ENCODE peak calls at places on chromosome 11, in nine cellular contexts. L is right lobe of liver, T is AG09309, R is AG04450, M is brain microvascular endothelial cell, G is BE2C, Y is GM12865, Q is body of pancreas, E is psoas muscle. Z is an unnamed sample.
A peak's percentile ranks its signal among the peaks of the same experiment; 100 is the strongest.

GRCh38 chr11:2296913-2297622 is 4.7 kb downstream of the C11orf21 start:
- DNase-seq in Y (no peak), L (no peak), R (no peak), Q (peak; percentile 7), M (no peak), G (no peak), T (no peak), E (no peak), Z (no peak)

GRCh38 chr11:35160902-35161585 is 22.1 kb downstream of the CD44 start:
- DNase-seq in E (no peak), R (no peak), T (no peak), M (no peak), L (no peak), Q (no peak), Y (no peak), G (no peak), Z (no peak)

GRCh38 chr11:2940166-2940929 is 11.1 kb upstream of the PHLDA2 start:
- DNase-seq in Y (no peak), E (peak; percentile 55), L (peak; percentile 61), M (no peak), R (no peak), G (no peak), T (no peak), Q (no peak), Z (peak; percentile 52)

GRCh38 chr11:33657757-33658156 is 42.9 kb downstream of the C11orf91 start:
- DNase-seq in E (no peak), R (no peak), L (no peak), M (no peak), Q (no peak), Y (no peak), T (no peak), G (no peak), Z (no peak)

GRCh38 chr11:1869427-1870325 is 16.8 kb downstream of the LSP1 start:
- DNase-seq in M (no peak), G (no peak), Q (no peak), E (peak; percentile 63), R (no peak), L (peak; percentile 50), Y (no peak), T (no peak), Z (no peak)

GRCh38 chr11:4060182-4060923 is 34.2 kb upstream of the RRM1 start:
- DNase-seq in G (no peak), T (no peak), R (no peak), Y (no peak), M (no peak), L (no peak), Q (no peak), E (no peak), Z (no peak)

GRCh38 chr11:78910322-78910721 is 335.7 kb upstream of the NARS2 start:
- DNase-seq in T (no peak), M (no peak), G (no peak), R (no peak), E (no peak), Q (no peak), L (no peak), Y (no peak), Z (no peak)

GRCh38 chr11:113339909-113340569 is 25.7 kb downstream of the TTC12 start:
- DNase-seq in T (no peak), M (no peak), Q (no peak), E (no peak), Y (no peak), L (no peak), G (no peak), R (no peak), Z (no peak)

GRCh38 chr11:134682577-134682976 is 270.5 kb upstream of the B3GAT1 start:
- DNase-seq in Q (no peak), Y (no peak), L (no peak), E (no peak), M (no peak), T (no peak), G (no peak), R (no peak), Z (no peak)

GRCh38 chr11:60927061-60927592 is 2.9 kb downstream of the TMEM132A start:
- DNase-seq in L (no peak), E (no peak), R (no peak), G (no peak), Q (no peak), T (no peak), Y (no peak), M (no peak), Z (no peak)

GRCh38 chr11:10490398-10491232 is 35.6 kb downstream of the AMPD3 start:
- DNase-seq in E (peak; percentile 84), T (peak; percentile 82), G (no peak), L (no peak), M (peak; percentile 91), R (peak; percentile 92), Q (peak; percentile 52), Y (no peak), Z (peak; percentile 100)

GRCh38 chr11:85680897-85681296 is 5.1 kb downstream of the CCDC89 start:
- DNase-seq in R (no peak), M (no peak), G (peak; percentile 27), E (no peak), Q (no peak), T (no peak), L (no peak), Y (peak; percentile 20), Z (no peak)

GRCh38 chr11:128394436-128395089 is 192.8 kb downstream of the ETS1 start:
- DNase-seq in Y (no peak), Q (no peak), E (no peak), L (no peak), G (peak; percentile 52), R (no peak), T (no peak), M (peak; percentile 75), Z (no peak)

GRCh38 chr11:120224872-120225371 is 14.1 kb downstream of the OAF start:
- DNase-seq in M (no peak), L (no peak), R (no peak), Y (no peak), Q (no peak), G (no peak), E (no peak), T (no peak), Z (no peak)

GRCh38 chr11:67410369-67410831 is 5.1 kb upstream of the CARNS1 start:
- DNase-seq in Q (no peak), T (no peak), M (no peak), L (no peak), G (no peak), R (no peak), Y (no peak), E (no peak), Z (no peak)

GRCh38 chr11:67410984-67411784 is 4.3 kb upstream of the CARNS1 start:
- DNase-seq in G (no peak), M (no peak), T (no peak), Y (no peak), R (no peak), E (no peak), L (no peak), Q (no peak), Z (no peak)

GRCh38 chr11:67408437-67409200 is 4.7 kb downstream of the TBC1D10C start:
- DNase-seq in Q (no peak), L (no peak), M (no peak), Y (no peak), E (no peak), T (no peak), G (no peak), R (no peak), Z (no peak)

GRCh38 chr11:67409261-67409666 is 5.4 kb downstream of the TBC1D10C start:
- DNase-seq in M (no peak), Q (no peak), E (no peak), R (no peak), L (no peak), Y (peak; percentile 92), G (no peak), T (no peak), Z (no peak)

DNA sequence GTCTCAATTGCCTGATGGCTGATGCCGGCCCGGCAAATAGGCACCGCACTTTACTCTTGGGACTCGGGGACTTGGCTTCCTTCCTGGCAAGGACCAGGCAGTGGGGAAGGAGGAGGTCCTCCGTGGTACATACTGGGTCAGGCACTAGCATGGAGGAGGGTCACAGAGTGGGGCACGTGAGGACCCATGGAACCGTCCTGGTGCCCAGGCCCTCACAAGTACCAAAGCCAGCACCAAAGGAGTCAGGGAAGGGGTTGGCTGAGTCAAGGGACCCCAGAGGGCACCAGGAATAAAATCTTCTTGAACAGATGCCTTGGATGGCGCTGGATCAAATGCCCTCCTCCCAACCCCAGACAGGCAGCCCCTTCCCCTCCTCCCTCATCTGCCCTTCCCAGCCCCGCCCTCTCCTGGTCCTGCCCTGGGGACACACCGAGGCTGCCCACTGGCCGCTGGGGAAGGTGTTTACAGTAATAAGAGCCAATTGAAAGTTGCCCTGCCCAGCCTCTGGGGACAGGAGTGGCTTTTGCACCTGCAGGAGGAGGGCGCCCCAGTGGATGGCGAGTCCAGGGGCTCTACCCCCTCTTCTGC is 5.6 kb upstream of the CARNS1 start:
- DNase-seq in Y (peak; percentile 78), G (no peak), L (no peak), T (no peak), R (no peak), E (no peak), Q (peak; percentile 53), M (no peak), Z (no peak)
- H3K4me3 ChIP-seq in Y (peak overlapping the region; percentile 54), G (no peak overlapping the region), L (no peak overlapping the region), T (no peak overlapping the region), R (no peak overlapping the region), E (no peak overlapping the region), Q (no peak overlapping the region), M (no peak overlapping the region), Z (no peak overlapping the region)

GRCh38 chr11:125263268-125263790 is 98.8 kb downstream of the PKNOX2 start:
- DNase-seq in M (peak; percentile 100), Y (peak; percentile 10), T (peak; percentile 99), G (no peak), R (peak; percentile 100), L (no peak), E (peak; percentile 66), Q (peak; percentile 29), Z (peak; percentile 95)
- TF ChIP-seq CTCF in M (no peak), Y (no peak), T (no peak), G (no peak), R (no peak), L (no peak), E (no peak), Q (no peak), Z (no peak)

GRCh38 chr11:112179601-112180000 is 4.3 kb downstream of the BCO2 start:
- DNase-seq in M (no peak), T (no peak), G (no peak), Q (no peak), E (no peak), Y (peak; percentile 56), R (no peak), L (no peak), Z (no peak)
- H3K4me3 ChIP-seq in M (no peak overlapping the region), T (no peak overlapping the region), G (no peak overlapping the region), Q (no peak overlapping the region), E (no peak overlapping the region), Y (no peak overlapping the region), R (no peak overlapping the region), L (no peak overlapping the region), Z (no peak overlapping the region)

GRCh38 chr11:76680517-76681425 is 10.2 kb upstream of the LRRC32 start:
- DNase-seq in G (peak; percentile 91), M (peak; percentile 54), L (no peak), Q (peak; percentile 63), E (peak; percentile 61), R (no peak), T (no peak), Y (peak; percentile 71), Z (peak; percentile 48)
- TF ChIP-seq CTCF in G (peak; percentile 91), M (peak; percentile 91), L (peak; percentile 70), Q (peak; percentile 68), E (peak; percentile 77), R (peak; percentile 86), T (peak; percentile 92), Y (peak; percentile 84), Z (peak; percentile 88)

DNA sequence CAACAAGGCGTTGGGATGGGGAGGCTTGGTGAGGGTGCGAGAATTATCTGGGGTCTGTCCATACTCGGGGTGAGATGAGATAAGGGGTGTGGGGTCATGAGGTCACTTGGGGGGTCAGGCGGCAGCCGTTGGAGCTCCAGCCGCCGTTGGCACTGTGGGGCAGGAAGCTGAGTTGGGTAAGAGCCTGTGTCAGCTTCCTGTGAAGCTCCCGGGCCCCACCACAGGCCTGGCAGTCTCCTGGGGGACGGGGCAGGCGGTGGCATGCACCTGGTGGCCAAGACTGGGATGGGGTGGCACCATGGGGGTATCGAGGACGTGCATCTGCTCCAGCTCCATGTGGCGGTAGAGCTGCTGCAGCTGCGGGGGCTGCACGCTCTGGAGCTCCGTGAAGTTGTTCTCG is 7.1 kb upstream of the MYBPC3 start:
- DNase-seq in Q (no peak), E (no peak), Y (no peak), R (no peak), G (no peak), L (peak; percentile 53), T (no peak), M (no peak), Z (no peak)
- H3K4me3 ChIP-seq in Q (no peak overlapping the region), E (no peak overlapping the region), Y (no peak overlapping the region), R (no peak overlapping the region), G (no peak overlapping the region), L (no peak overlapping the region), T (no peak overlapping the region), M (no peak overlapping the region), Z (no peak overlapping the region)

Z was measured in foreskin fibroblast.